ENCODE peak calls at places on chromosomes 5 and 9, in four cellular contexts. I is IMR-90, D is H9, Y is H1. Z is an unnamed sample.
A peak's percentile ranks its signal among the peaks of the same experiment; 100 is the strongest.

GRCh38 chr5:73393606-73394489 is 54.7 kb downstream of the FOXD1 start:
- DNase-seq in Y (no peak), D (no peak), I (no peak), Z (no peak)

GRCh38 chr9:119167876-119168275 is 201.4 kb downstream of the BRINP1 start:
- DNase-seq in D (no peak), I (no peak), Y (no peak), Z (no peak)

GRCh38 chr9:123414921-123415592 is 59.1 kb downstream of the CRB2 start:
- DNase-seq in I (no peak), D (no peak), Y (no peak), Z (no peak)

GRCh38 chr9:98867434-98868168 is 60.1 kb downstream of the GALNT12 start:
- DNase-seq in I (peak; percentile 92), D (no peak), Y (no peak), Z (peak; percentile 49)

GRCh38 chr5:10351199-10351881 is 2.2 kb upstream of the MARCHF6 start:
- DNase-seq in I (peak; percentile 91), Y (no peak), D (no peak), Z (peak; percentile 71)

GRCh38 chr9:119283118-119283794 is 86.0 kb downstream of the BRINP1 start:
- DNase-seq in Y (peak; percentile 64), I (no peak), D (peak; percentile 87), Z (peak; percentile 84)

GRCh38 chr5:2178528-2178927 is 295.8 kb upstream of the IRX4 start:
- DNase-seq in I (no peak), D (peak; percentile 23), Y (no peak), Z (no peak)

GRCh38 chr9:136110082-136111061 is 8.3 kb downstream of the TMEM250 start:
- DNase-seq in I (peak; percentile 15), D (peak; percentile 66), Y (no peak), Z (peak; percentile 73)

GRCh38 chr5:67639311-67639710 is 442.7 kb upstream of the CD180 start:
- DNase-seq in D (no peak), Y (no peak), I (no peak), Z (peak; percentile 5)

GRCh38 chr5:1439388-1440097 is 5.7 kb downstream of the SLC6A3 start:
- DNase-seq in I (no peak), Y (no peak), D (no peak), Z (no peak)

GRCh38 chr9:108889649-108890067 is 27.6 kb downstream of the ACTL7A start:
- DNase-seq in D (no peak), Y (no peak), I (peak; percentile 67), Z (peak; percentile 18)

GRCh38 chr9:93591301-93591700 is 14.9 kb downstream of the PHF2 start:
- DNase-seq in I (no peak), D (no peak), Y (peak; percentile 38), Z (no peak)

GRCh38 chr9:27933210-27934062 is 360.2 kb upstream of the C9orf72 start:
- DNase-seq in Y (no peak), D (no peak), I (no peak), Z (no peak)

GRCh38 chr5:37658440-37658839 is 181.4 kb downstream of the GDNF start:
- DNase-seq in D (no peak), I (no peak), Y (no peak), Z (peak; percentile 76)

GRCh38 chr5:99320461-99320860 is 391.7 kb upstream of the CHD1 start:
- DNase-seq in D (peak; percentile 27), I (no peak), Y (no peak), Z (peak; percentile 43)

GRCh38 chr5:169251685-169252084 is 49.3 kb downstream of the SLIT3 start:
- DNase-seq in I (no peak), D (no peak), Y (no peak), Z (no peak)

GRCh38 chr5:131164161-131164930 is 710 bp downstream of the HINT1 start:
- DNase-seq in Y (peak; percentile 77), D (peak; percentile 61), I (peak; percentile 84), Z (peak; percentile 83)
- H2BK5ac ChIP-seq in Y (peak overlapping the region; percentile 61), D (no peak overlapping the region), I (peak overlapping the region; percentile 88), Z (peak overlapping the region; percentile 30)

GRCh38 chr9:129381481-129381957 is 203.5 kb upstream of the IER5L start:
- DNase-seq in Y (no peak), D (peak; percentile 35), I (no peak), Z (no peak)
- H3K4ac ChIP-seq in Y (no peak overlapping the region), D (no peak overlapping the region), I (no peak overlapping the region), Z (no peak overlapping the region)

GRCh38 chr5:7615566-7616061 is 219.7 kb downstream of the ADCY2 start:
- DNase-seq in I (no peak), Y (no peak), D (no peak), Z (peak; percentile 78)
- H3K56ac ChIP-seq in I (no peak overlapping the region), Y (no peak overlapping the region), D (no peak overlapping the region), Z (no peak overlapping the region)

DNA sequence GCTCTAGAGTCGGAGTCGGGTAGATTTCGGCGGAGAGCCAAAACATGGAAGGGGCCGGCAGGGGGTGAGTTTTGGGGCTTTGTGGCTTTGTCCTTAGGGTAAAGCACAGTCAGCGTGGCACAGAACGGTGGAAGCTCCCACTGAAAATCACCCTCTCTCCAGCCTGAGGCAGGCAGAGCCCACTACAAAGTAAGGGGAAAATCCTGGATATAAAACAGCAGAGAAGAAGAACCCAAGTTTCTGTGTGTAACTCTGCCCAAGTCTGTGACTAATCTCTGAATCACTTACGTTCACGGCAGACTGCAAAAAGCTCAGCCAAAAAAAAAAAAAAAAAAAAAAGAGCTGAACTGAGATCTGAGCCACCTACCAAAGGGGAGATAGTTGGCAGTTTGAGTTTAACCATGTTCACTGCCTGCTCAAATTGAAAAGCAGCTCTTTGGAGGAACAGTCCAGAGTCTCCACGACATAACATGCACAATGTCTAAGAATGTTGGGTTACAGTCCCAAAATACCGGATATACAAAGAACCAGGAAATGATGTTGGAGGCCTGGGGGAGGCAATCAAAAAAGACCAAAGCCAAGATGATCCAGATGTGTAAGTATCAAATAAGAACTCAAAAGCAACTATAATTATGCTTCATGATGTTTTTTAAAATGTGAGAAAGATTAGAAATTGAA is 26.7 kb upstream of the OR2K2 start:
- DNase-seq in I (peak; percentile 94), D (no peak), Y (no peak), Z (no peak)
- H2BK5ac ChIP-seq in I (peak overlapping the region; percentile 92), D (no peak overlapping the region), Y (no peak overlapping the region), Z (no peak overlapping the region)

GRCh38 chr5:179906795-179907569 is 715 bp downstream of the TBC1D9B start:
- DNase-seq in I (peak; percentile 7), Y (peak; percentile 69), D (peak; percentile 56), Z (no peak)
- H3K4ac ChIP-seq in I (peak overlapping the region; percentile 77), Y (no peak overlapping the region), D (no peak overlapping the region), Z (peak overlapping the region; percentile 89)

DNA sequence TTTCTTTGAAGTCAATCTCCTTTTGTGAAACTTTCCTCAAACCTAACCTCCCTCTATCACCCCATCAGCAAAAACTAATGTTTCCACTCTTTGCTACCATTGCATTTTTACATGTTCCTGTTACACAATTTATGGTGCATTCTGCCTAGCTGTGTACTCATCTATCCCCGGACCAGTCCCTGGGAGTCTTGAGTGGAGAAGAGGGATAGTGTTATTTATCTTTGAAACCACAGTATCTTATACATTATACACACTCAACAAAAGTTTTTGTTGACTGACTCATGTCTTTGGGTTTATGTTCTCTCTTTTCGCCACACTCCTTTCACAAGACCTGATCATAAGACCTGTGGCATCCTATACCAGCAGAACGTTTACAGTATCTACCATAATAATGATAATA is 26.3 kb downstream of the TNFAIP8 start:
- DNase-seq in I (peak; percentile 94), D (no peak), Y (no peak), Z (no peak)
- H3K56ac ChIP-seq in I (no peak overlapping the region), D (no peak overlapping the region), Y (no peak overlapping the region), Z (no peak overlapping the region)

DNA sequence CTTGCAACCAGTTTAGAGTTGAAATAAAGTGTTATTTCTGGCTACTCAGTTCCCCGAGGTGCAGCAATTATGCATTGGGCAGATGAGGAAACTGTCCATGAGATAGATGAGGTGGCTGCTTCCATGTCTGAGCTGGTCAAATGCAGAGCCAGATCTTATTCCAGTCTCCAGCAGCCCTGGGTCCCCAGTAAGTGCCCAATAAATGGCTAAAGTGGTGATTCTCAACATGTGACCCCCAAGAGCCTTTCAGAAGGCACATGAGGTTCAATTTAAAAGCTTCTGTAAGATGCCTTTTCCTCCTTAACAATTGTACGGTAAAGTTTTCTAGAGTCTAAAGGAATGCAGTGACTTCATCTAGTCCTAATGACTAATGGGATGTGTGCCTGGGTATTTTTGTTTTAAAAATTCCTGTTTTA is 17.5 kb downstream of the ATOX1 start:
- DNase-seq in I (peak; percentile 81), Y (no peak), D (no peak), Z (no peak)
- H2BK5ac ChIP-seq in I (peak overlapping the region; percentile 98), Y (no peak overlapping the region), D (no peak overlapping the region), Z (no peak overlapping the region)

Z was measured in mesendoderm.